ENCODE peak calls at places on chromosomes 12 and 14, in four cellular contexts. U, O, L and J are unnamed samples.

GRCh38 chr14:22845821-22846625 is 9.6 kb downstream of the MMP14 start:
- DNase-seq in U (no peak), L (no peak), O (no peak), J (no peak)

GRCh38 chr14:53020193-53020932 is 69.5 kb upstream of the FERMT2 start:
- DNase-seq in O (no peak), L (no peak), U (no peak), J (no peak)

GRCh38 chr12:40312982-40313576 is 88.3 kb downstream of the LRRK2 start:
- DNase-seq in L (no peak), U (no peak), O (no peak), J (no peak)

GRCh38 chr12:67280572-67280971 is 11.4 kb downstream of the CAND1 start:
- DNase-seq in U (peak), L (no peak), O (no peak), J (no peak)

GRCh38 chr12:54259194-54260011 is 20.5 kb downstream of the CBX5 start:
- DNase-seq in O (peak), U (peak), L (peak), J (peak)

GRCh38 chr12:54980341-54980740 is 4.2 kb downstream of the TESPA1 start:
- DNase-seq in L (no peak), U (no peak), O (no peak), J (no peak)

GRCh38 chr12:29207120-29207519 is 58.0 kb downstream of the FAR2 start:
- DNase-seq in O (peak), U (no peak), L (no peak), J (no peak)

GRCh38 chr14:60278350-60278749 is 29.3 kb downstream of the PPM1A start:
- DNase-seq in U (no peak), L (no peak), O (no peak), J (no peak)

GRCh38 chr12:84117190-84117589 is 795.4 kb downstream of the SLC6A15 start:
- DNase-seq in U (no peak), L (no peak), O (no peak), J (no peak)

GRCh38 chr12:89919241-89919906 is 210.7 kb upstream of the ATP2B1 start:
- DNase-seq in L (no peak), O (no peak), U (no peak), J (no peak)

GRCh38 chr12:23753627-23754358 is 195.7 kb downstream of the SOX5 start:
- DNase-seq in U (no peak), L (no peak), O (no peak), J (no peak)

GRCh38 chr14:89484445-89484844 is 67.4 kb upstream of the FOXN3 start:
- DNase-seq in L (no peak), U (no peak), O (no peak), J (no peak)

GRCh38 chr12:118144499-118144898 is 8.6 kb downstream of the PEBP1 start:
- DNase-seq in U (no peak), O (no peak), L (no peak), J (no peak)

GRCh38 chr12:117331691-117332090 is 29.7 kb downstream of the NOS1 start:
- DNase-seq in O (no peak), L (no peak), U (peak), J (no peak)

GRCh38 chr14:90726656-90727055 is 89.6 kb downstream of the TTC7B start:
- DNase-seq in O (peak), L (no peak), U (peak), J (no peak)

GRCh38 chr12:122981036-122981471 is 573 bp downstream of the ARL6IP4 start:
- DNase-seq in O (no peak), U (no peak), L (no peak), J (no peak)

GRCh38 chr14:71554323-71554722 is 377.9 kb upstream of the RGS6 start:
- DNase-seq in L (no peak), U (no peak), O (no peak), J (no peak)

GRCh38 chr12:58575281-58575680 is 345.0 kb downstream of the LRIG3 start:
- DNase-seq in U (no peak), L (no peak), O (peak), J (no peak)

GRCh38 chr14:67881225-67881624 is 61.6 kb downstream of the RAD51B start:
- DNase-seq in U (no peak), O (no peak), L (no peak), J (peak)

GRCh38 chr12:108553799-108554198 is 7.2 kb downstream of the SART3 start:
- DNase-seq in L (no peak), O (no peak), U (no peak), J (no peak)

GRCh38 chr12:31369712-31370521 is 44.0 kb upstream of the SINHCAF start:
- DNase-seq in O (peak), U (no peak), L (no peak), J (no peak)

GRCh38 chr14:37116933-37117844 is 55.2 kb downstream of the SLC25A21 start:
- DNase-seq in L (no peak), U (peak), O (peak), J (no peak)

GRCh38 chr12:82057770-82058169 is 298.6 kb upstream of the PPFIA2 start:
- DNase-seq in O (no peak), L (no peak), U (no peak), J (no peak)

GRCh38 chr12:50058743-50059312 is 1.4 kb downstream of the ASIC1 start:
- DNase-seq in U (no peak), L (peak), O (no peak), J (no peak)